ENCODE peak calls at places on chromosomes 11 and 22, in four cellular contexts. D, U, K and V are unnamed samples. For H3K4me1, the result is how much of the 10 kb centered on the place peaks cover.

GRCh38 chr22:37179622-37180420 is 8.2 kb downstream of the C1QTNF6 start:
- DNase-seq in D (no peak), U (no peak), K (no peak), V (no peak)

GRCh38 chr11:34300571-34301295 is 57.1 kb downstream of the ABTB2 start:
- DNase-seq in D (no peak), U (no peak), K (no peak), V (no peak)

GRCh38 chr22:23036684-23037428 is 33.5 kb upstream of the GNAZ start:
- DNase-seq in D (no peak), U (no peak), K (peak), V (no peak)

GRCh38 chr22:50058338-50059184 is 463 bp upstream of the TTLL8 start:
- DNase-seq in D (no peak), U (no peak), K (no peak), V (no peak)

GRCh38 chr11:127106142-127106541 is 105.6 kb upstream of the KIRREL3 start:
- DNase-seq in D (no peak), U (no peak), K (no peak), V (no peak)

GRCh38 chr11:94734563-94735275 is 33.4 kb upstream of the AMOTL1 start:
- DNase-seq in D (no peak), U (no peak), K (no peak), V (no peak)

GRCh38 chr11:104934594-104934993 is 33.8 kb downstream of the CASP4 start:
- DNase-seq in D (no peak), U (peak), K (no peak), V (no peak)

GRCh38 chr22:36454916-36455570 is 26.4 kb downstream of the TXN2 start:
- DNase-seq in D (peak), U (peak), K (peak), V (peak)

GRCh38 chr11:70090989-70091388 is 12.9 kb downstream of the ANO1 start:
- DNase-seq in D (no peak), U (no peak), K (no peak), V (peak)

GRCh38 chr11:100404907-100405306 is 282.2 kb upstream of the ARHGAP42 start:
- DNase-seq in D (no peak), U (no peak), K (no peak), V (no peak)

GRCh38 chr22:47750086-47750485 is 987.6 kb downstream of the TBC1D22A start:
- DNase-seq in D (no peak), U (no peak), K (no peak), V (no peak)

GRCh38 chr11:119318240-119319135 is 1.6 kb upstream of the MCAM start:
- DNase-seq in D (no peak), U (peak), K (peak), V (no peak)

GRCh38 chr11:93845181-93846092 is 5.0 kb downstream of the VSTM5 start:
- DNase-seq in D (no peak), U (no peak), K (no peak), V (no peak)

GRCh38 chr11:72236083-72236697 is 7.8 kb downstream of the PHOX2A start:
- DNase-seq in D (no peak), U (no peak), K (no peak), V (peak)

GRCh38 chr11:66268953-66269906 is 791 bp downstream of the RAB1B start:
- DNase-seq in D (peak), U (no peak), K (peak), V (no peak)

GRCh38 chr22:17100621-17101020 is 15.8 kb downstream of the IL17RA start:
- DNase-seq in D (no peak), U (no peak), K (no peak), V (no peak)

GRCh38 chr11:134050541-134051383 is 18.1 kb upstream of the JAM3 start:
- DNase-seq in D (peak), U (peak), K (peak), V (peak)

GRCh38 chr11:108647701-108648527 is 17.0 kb upstream of the DDX10 start:
- DNase-seq in D (peak), U (peak), K (peak), V (peak)

GRCh38 chr11:78338138-78338537 is 79.5 kb downstream of the GAB2 start:
- DNase-seq in D (no peak), U (no peak), K (no peak), V (no peak)

GRCh38 chr11:70948855-70949551 is 303.4 kb downstream of the SHANK2 start:
- DNase-seq in D (no peak), U (no peak), K (no peak), V (no peak)

GRCh38 chr11:94183886-94184264 is 55.2 kb downstream of the PANX1 start:
- DNase-seq in D (peak), U (no peak), K (peak), V (peak)

GRCh38 chr22:17845790-17846189 is 71.5 kb upstream of the BID start:
- DNase-seq in D (no peak), U (no peak), K (no peak), V (no peak)

GRCh38 chr22:43860831-43861230 is 1.5 kb downstream of the SULT4A1 start:
- DNase-seq in D (no peak), U (no peak), K (no peak), V (no peak)

GRCh38 chr11:113572349-113572748 is 97.2 kb upstream of the DRD2 start:
- DNase-seq in D (no peak), U (no peak), K (no peak), V (no peak)

GRCh38 chr22:26481694-26482093 is 1.9 kb downstream of the HPS4 start:
- DNase-seq in D (no peak), U (no peak), K (no peak), V (no peak)

GRCh38 chr11:63343130-63343529 is 26.5 kb upstream of the SLC22A9 start:
- DNase-seq in D (no peak), U (no peak), K (no peak), V (no peak)

GRCh38 chr11:111944651-111945051 is 7.5 kb downstream of the DIXDC1 start:
- DNase-seq in D (no peak), U (no peak), K (no peak), V (no peak)

GRCh38 chr11:34824425-34824824 is 91.8 kb downstream of the APIP start:
- DNase-seq in D (no peak), U (no peak), K (no peak), V (no peak)

DNA sequence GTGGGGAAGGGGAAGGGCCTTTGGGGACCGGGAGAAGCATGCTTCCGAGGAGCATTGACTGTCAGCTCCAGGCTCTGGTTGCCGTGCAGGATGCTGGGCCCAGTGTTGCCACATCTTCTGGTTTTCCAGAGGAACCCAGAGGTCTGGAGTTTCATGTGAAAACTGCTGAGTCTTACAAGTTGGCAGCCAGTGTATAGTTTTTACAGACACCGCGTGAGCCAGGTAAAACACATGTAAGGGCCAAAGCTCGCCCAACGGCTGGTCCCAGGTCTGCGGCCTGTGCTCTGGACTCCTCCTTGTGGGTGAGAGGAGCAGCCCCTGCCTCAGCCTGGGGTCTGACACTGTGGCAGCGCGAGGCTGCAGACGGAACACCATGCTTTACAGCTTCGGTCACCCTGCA is 18.4 kb upstream of the SORL1-AS1 start:
- DNase-seq in D (no peak), U (no peak), K (no peak), V (no peak)
- H3K4me1 ChIP-seq in D (under half), U (half or more), K (under half), V (under half)

DNA sequence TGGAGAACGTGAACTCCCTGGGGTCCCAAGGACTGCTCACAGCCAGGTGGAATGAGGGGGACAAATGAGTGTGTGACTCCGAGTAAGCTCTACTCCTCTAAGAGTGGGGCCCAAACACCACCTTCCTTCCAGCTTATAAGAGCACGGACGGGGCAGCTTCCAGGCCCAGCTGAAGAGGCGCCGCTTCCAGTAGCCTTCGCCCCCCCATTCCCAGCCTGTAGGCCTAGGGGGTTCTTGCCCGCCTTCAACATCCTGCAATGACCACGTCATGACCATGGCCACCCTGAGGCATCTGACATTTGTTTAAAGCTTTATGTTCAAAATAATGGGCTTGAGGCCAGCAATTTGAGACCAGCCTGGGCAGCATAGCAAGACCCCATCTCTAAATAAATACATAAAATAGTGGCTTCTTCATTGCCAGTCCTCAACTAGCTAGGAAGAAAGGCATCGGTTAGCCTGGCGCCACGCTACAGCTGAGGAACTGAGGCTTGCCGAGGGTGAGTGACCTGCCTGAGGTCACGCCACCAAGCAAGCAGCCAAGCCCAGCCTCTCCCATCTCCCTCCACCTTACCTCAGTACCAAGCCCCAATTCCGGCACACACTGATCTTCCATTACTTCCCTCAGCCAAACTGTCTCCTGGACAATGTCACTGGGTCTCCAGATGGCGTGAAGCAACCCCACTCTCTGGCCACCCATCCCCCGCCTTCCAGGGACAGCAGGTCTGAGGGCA is 7.8 kb upstream of the TNFRSF13C start:
- DNase-seq in D (no peak), U (no peak), K (no peak), V (no peak)
- H3K27ac ChIP-seq in D (no peak), U (no peak), K (no peak), V (no peak)

GRCh38 chr22:40094449-40094848 is 83.3 kb upstream of the TNRC6B start:
- DNase-seq in D (no peak), U (peak), K (no peak), V (no peak)
- H3K4me1 ChIP-seq in D (under half), U (half or more), K (under half), V (under half)

GRCh38 chr22:32395107-32395506 is 16.9 kb downstream of the RTCB start:
- DNase-seq in D (no peak), U (no peak), K (no peak), V (no peak)
- H3K27ac ChIP-seq in D (no peak), U (no peak), K (no peak), V (no peak)

DNA sequence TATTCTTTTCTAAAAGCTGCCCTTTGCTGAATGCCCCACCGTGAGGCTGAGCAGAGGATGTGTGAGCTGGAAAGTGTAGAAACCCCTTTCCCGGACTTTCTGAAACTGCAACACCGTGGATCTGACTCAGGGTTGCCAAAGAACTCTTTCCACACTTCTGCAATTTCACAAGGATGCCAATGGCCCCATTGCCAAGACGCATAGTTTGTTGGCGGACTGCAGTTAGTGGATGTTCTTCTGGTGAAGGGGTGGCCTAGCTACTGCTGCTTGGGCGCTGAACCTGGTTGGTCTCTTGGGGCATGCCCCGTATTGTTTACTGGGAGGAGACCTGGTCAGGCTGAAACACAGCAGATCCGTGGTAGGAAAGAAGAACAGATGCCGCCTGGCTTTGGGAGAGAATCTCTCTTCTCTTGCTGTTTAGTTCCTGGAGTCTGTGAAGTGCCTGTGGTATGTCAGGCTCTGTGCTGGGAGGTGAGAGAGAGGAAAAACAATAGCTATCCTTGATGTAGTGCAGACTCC is 26.7 kb downstream of the CD82 start:
- DNase-seq in D (no peak), U (no peak), K (no peak), V (no peak)
- H3K4me1 ChIP-seq in D (under half), U (half or more), K (under half), V (under half)